ENCODE peak calls at places on chromosomes 7 and 10, in nine cellular contexts. C, A, T, D, O, S, R, W and Z are unnamed samples.

GRCh38 chr7:16484453-16485158 is 19.1 kb upstream of the SOSTDC1 start:
- DNase-seq in C (no peak), A (peak), T (no peak), D (no peak), O (no peak), S (no peak), R (peak), W (peak), Z (no peak)

GRCh38 chr10:62414359-62414758 is 40.2 kb downstream of the ZNF365 start:
- DNase-seq in C (no peak), A (no peak), T (no peak), D (no peak), O (no peak), S (no peak), R (no peak), W (no peak), Z (no peak)

GRCh38 chr10:22624289-22624738 is 90.1 kb downstream of the PIP4K2A start:
- DNase-seq in C (no peak), A (peak), T (no peak), D (no peak), O (no peak), S (no peak), R (peak), W (peak), Z (no peak)

GRCh38 chr10:46216836-46217748 is 69.7 kb upstream of the ANTXRL start:
- DNase-seq in C (no peak), A (no peak), T (no peak), D (no peak), O (no peak), S (no peak), R (no peak), W (no peak), Z (no peak)

GRCh38 chr7:92968502-92968901 is 132.1 kb upstream of the CDK6 start:
- DNase-seq in C (no peak), A (no peak), T (no peak), D (no peak), O (no peak), S (no peak), R (no peak), W (no peak), Z (no peak)

GRCh38 chr10:131159771-131160170 is 151.8 kb downstream of the TCERG1L start:
- DNase-seq in C (no peak), A (no peak), T (no peak), D (no peak), O (no peak), S (no peak), R (no peak), W (no peak), Z (no peak)

GRCh38 chr10:132496360-132497082 is 41.1 kb upstream of the INPP5A start:
- DNase-seq in C (no peak), A (no peak), T (no peak), D (no peak), O (no peak), S (no peak), R (no peak), W (no peak), Z (no peak)

GRCh38 chr10:13414855-13415254 is 66.8 kb upstream of the SEPHS1 start:
- DNase-seq in C (no peak), A (no peak), T (no peak), D (no peak), O (no peak), S (no peak), R (no peak), W (no peak), Z (no peak)

GRCh38 chr7:7408001-7408770 is 127.5 kb downstream of the COL28A1 start:
- DNase-seq in C (no peak), A (no peak), T (no peak), D (peak), O (no peak), S (no peak), R (no peak), W (no peak), Z (no peak)

GRCh38 chr10:133456041-133456951 is 2.6 kb downstream of the SCART1 start:
- DNase-seq in C (no peak), A (no peak), T (no peak), D (peak), O (no peak), S (no peak), R (no peak), W (no peak), Z (peak)

GRCh38 chr10:52106895-52107294 is 207.2 kb upstream of the DKK1 start:
- DNase-seq in C (no peak), A (no peak), T (no peak), D (no peak), O (no peak), S (no peak), R (no peak), W (no peak), Z (no peak)

GRCh38 chr7:143892527-143893300 is 9.3 kb downstream of the TCAF1 start:
- DNase-seq in C (no peak), A (peak), T (no peak), D (no peak), O (no peak), S (no peak), R (peak), W (no peak), Z (no peak)

GRCh38 chr7:74275401-74275881 is 13.8 kb upstream of the CLIP2 start:
- DNase-seq in C (no peak), A (no peak), T (no peak), D (no peak), O (no peak), S (no peak), R (no peak), W (no peak), Z (no peak)

GRCh38 chr10:68870545-68871104 is 30.5 kb upstream of the DDX50 start:
- DNase-seq in C (no peak), A (no peak), T (no peak), D (no peak), O (no peak), S (no peak), R (no peak), W (no peak), Z (no peak)

GRCh38 chr10:28592953-28593352 is 60.0 kb downstream of the WAC start:
- DNase-seq in C (no peak), A (peak), T (no peak), D (no peak), O (no peak), S (no peak), R (peak), W (peak), Z (no peak)

GRCh38 chr7:44219371-44220045 is 18.7 kb downstream of the YKT6 start:
- DNase-seq in C (no peak), A (no peak), T (no peak), D (no peak), O (no peak), S (no peak), R (no peak), W (no peak), Z (no peak)

GRCh38 chr10:126893841-126894240 is 11.4 kb upstream of the DOCK1 start:
- DNase-seq in C (no peak), A (no peak), T (no peak), D (no peak), O (no peak), S (no peak), R (no peak), W (no peak), Z (no peak)

GRCh38 chr7:105101864-105102263 is 87.9 kb downstream of the KMT2E start:
- DNase-seq in C (no peak), A (no peak), T (no peak), D (no peak), O (no peak), S (no peak), R (no peak), W (no peak), Z (no peak)

GRCh38 chr10:75220258-75220657 is 9.7 kb downstream of the VDAC2 start:
- DNase-seq in C (no peak), A (no peak), T (no peak), D (no peak), O (no peak), S (no peak), R (no peak), W (no peak), Z (no peak)